ENCODE peak calls at places on chromosomes 11 and 22, in nine cellular contexts. U, I, V, K, E, Z, O, R and W are unnamed samples.

GRCh38 chr11:31841435-31841834 is 30.3 kb upstream of the PAX6 start:
- DNase-seq in E (no peak), Z (no peak), O (no peak), K (no peak), U (no peak), R (no peak), I (no peak), V (no peak), W (no peak)

GRCh38 chr22:44026630-44027511 is 2.8 kb downstream of the PARVB start:
- DNase-seq in Z (no peak), R (no peak), O (peak; percentile 87), E (peak; percentile 9), K (no peak), V (peak; percentile 37), U (peak; percentile 95), I (peak; percentile 63), W (no peak)

GRCh38 chr11:109859325-109859724 is 233.9 kb upstream of the ZC3H12C start:
- DNase-seq in V (no peak), I (peak; percentile 92), U (no peak), E (no peak), O (no peak), Z (peak; percentile 55), K (peak; percentile 76), R (peak; percentile 77), W (no peak)

GRCh38 chr11:12249590-12250260 is 127.6 kb upstream of the PARVA start:
- DNase-seq in I (no peak), U (no peak), K (no peak), R (no peak), Z (no peak), E (peak; percentile 95), O (peak; percentile 59), V (no peak), W (no peak)

GRCh38 chr11:125211191-125211953 is 46.8 kb downstream of the PKNOX2 start:
- DNase-seq in I (peak; percentile 10), R (peak; percentile 36), V (no peak), E (no peak), O (no peak), Z (no peak), U (peak; percentile 51), K (no peak), W (peak; percentile 60)

GRCh38 chr11:2103666-2104523 is 35.3 kb downstream of the IGF2 start:
- DNase-seq in V (no peak), U (peak; percentile 46), R (no peak), K (no peak), I (no peak), O (no peak), Z (no peak), E (no peak), W (no peak)

GRCh38 chr11:120331301-120331966 is 4.8 kb upstream of the ARHGEF12 start:
- DNase-seq in K (peak; percentile 95), Z (peak; percentile 74), O (no peak), I (peak; percentile 91), U (no peak), E (peak; percentile 51), R (peak; percentile 91), V (no peak), W (no peak)

GRCh38 chr11:14300661-14301304 is 58.2 kb downstream of the RRAS2 start:
- DNase-seq in I (peak; percentile 74), K (peak; percentile 80), U (no peak), E (peak; percentile 26), O (peak; percentile 48), R (peak; percentile 72), V (peak; percentile 6), Z (no peak), W (peak; percentile 94)

GRCh38 chr11:14396289-14396688 is 37.3 kb upstream of the RRAS2 start:
- DNase-seq in U (no peak), E (no peak), O (no peak), K (no peak), R (no peak), V (no peak), Z (no peak), I (no peak), W (no peak)

GRCh38 chr11:125448136-125448535 is 47.9 kb downstream of the FEZ1 start:
- DNase-seq in U (no peak), O (no peak), R (peak; percentile 42), K (peak; percentile 64), V (no peak), I (peak; percentile 75), E (no peak), Z (no peak), W (peak; percentile 32)

GRCh38 chr11:102546427-102546826 is 15.9 kb upstream of the MMP7 start:
- DNase-seq in V (no peak), K (no peak), R (peak; percentile 28), U (no peak), O (no peak), E (no peak), Z (no peak), I (no peak), W (no peak)

GRCh38 chr11:119696378-119697157 is 32.4 kb downstream of the NECTIN1 start:
- DNase-seq in V (no peak), Z (no peak), E (no peak), O (peak; percentile 44), K (no peak), I (no peak), R (peak; percentile 99), U (no peak), W (no peak)

GRCh38 chr22:49546811-49547585 is 280.7 kb downstream of the BRD1 start:
- DNase-seq in Z (no peak), U (peak; percentile 64), V (no peak), K (no peak), R (no peak), I (no peak), E (no peak), O (no peak), W (no peak)

GRCh38 chr22:49269371-49269770 is 558.3 kb downstream of the BRD1 start:
- DNase-seq in E (no peak), U (no peak), O (no peak), K (no peak), Z (no peak), V (no peak), R (no peak), I (no peak), W (peak; percentile 57)

GRCh38 chr22:23036684-23037428 is 33.5 kb upstream of the GNAZ start:
- DNase-seq in E (no peak), U (no peak), V (no peak), R (peak; percentile 22), O (no peak), Z (no peak), I (peak; percentile 41), K (peak; percentile 74), W (no peak)

GRCh38 chr22:17744430-17744829 is 29.8 kb downstream of the BID start:
- DNase-seq in O (no peak), I (no peak), U (peak; percentile 49), V (no peak), E (no peak), R (no peak), Z (no peak), K (no peak), W (no peak)

GRCh38 chr22:17749605-17750395 is 24.5 kb downstream of the BID start:
- DNase-seq in O (no peak), U (no peak), I (no peak), R (no peak), Z (no peak), K (no peak), V (no peak), E (no peak), W (no peak)

GRCh38 chr22:17751596-17751995 is 22.7 kb downstream of the BID start:
- DNase-seq in V (no peak), U (no peak), O (no peak), R (no peak), E (no peak), Z (no peak), K (no peak), I (no peak), W (no peak)

GRCh38 chr22:17746916-17747315 is 27.4 kb downstream of the BID start:
- DNase-seq in E (no peak), R (no peak), K (no peak), V (no peak), I (no peak), O (no peak), U (peak; percentile 62), Z (no peak), W (no peak)

GRCh38 chr22:17748555-17749353 is 25.5 kb downstream of the BID start:
- DNase-seq in O (no peak), K (no peak), U (peak; percentile 71), I (no peak), E (no peak), Z (no peak), V (no peak), R (no peak), W (peak; percentile 84)
- H3K36me3 ChIP-seq in O (no peaks in the 10 kb centered on the region), K (no peaks in the 10 kb centered on the region), U (peaks cover 20% of the 10 kb centered on the region), I (no peaks in the 10 kb centered on the region), E (no peaks in the 10 kb centered on the region), Z (no peaks in the 10 kb centered on the region), V (no peaks in the 10 kb centered on the region), R (no peaks in the 10 kb centered on the region), W (no peaks in the 10 kb centered on the region)

DNA sequence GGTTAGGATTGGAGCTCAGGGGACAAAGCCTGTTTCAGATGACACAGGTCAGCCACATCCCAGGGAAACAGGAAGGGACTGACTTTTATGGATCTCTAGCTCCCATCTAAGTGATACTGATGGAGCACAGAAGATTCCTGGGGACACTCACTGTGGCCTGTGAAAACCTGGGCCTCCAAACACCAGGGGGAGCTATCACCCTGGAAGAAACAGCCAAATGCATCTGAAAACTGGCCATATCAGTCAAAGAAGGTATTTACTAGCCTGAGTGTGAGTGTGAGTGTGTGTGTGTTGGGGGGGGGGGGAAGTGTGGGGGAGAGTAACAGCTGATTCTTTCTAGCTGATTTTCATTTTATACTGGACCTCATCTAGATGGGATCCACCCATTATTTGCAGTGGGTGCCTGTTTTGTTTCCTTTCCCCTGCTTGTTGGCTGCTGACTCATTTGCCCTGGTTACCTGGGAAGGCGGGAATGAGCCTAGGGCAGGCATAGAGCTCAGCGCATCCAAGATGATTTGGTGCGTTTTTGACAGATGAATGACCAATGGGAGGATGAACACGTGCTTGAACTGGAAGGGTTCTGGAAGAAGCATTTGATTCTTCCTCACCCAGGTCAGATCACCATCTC is 284.0 kb downstream of the KIRREL3 start:
- DNase-seq in I (peak; percentile 43), Z (no peak), U (no peak), O (peak; percentile 55), R (no peak), V (no peak), E (peak; percentile 23), K (peak; percentile 48), W (peak; percentile 80)
- H3K36me3 ChIP-seq in I (no peaks in the 10 kb centered on the region), Z (no peaks in the 10 kb centered on the region), U (no peaks in the 10 kb centered on the region), O (no peaks in the 10 kb centered on the region), R (no peaks in the 10 kb centered on the region), V (no peaks in the 10 kb centered on the region), E (no peaks in the 10 kb centered on the region), K (no peaks in the 10 kb centered on the region), W (no peaks in the 10 kb centered on the region)

GRCh38 chr11:94151903-94152677 is 23.4 kb downstream of the PANX1 start:
- DNase-seq in Z (peak; percentile 67), V (peak; percentile 40), E (no peak), R (peak; percentile 94), U (no peak), I (peak; percentile 91), O (no peak), K (peak; percentile 96), W (peak; percentile 88)
- H3K36me3 ChIP-seq in Z (peaks cover 1% of the 10 kb centered on the region), V (no peaks in the 10 kb centered on the region), E (no peaks in the 10 kb centered on the region), R (peaks cover 3% of the 10 kb centered on the region), U (no peaks in the 10 kb centered on the region), I (peaks cover 9% of the 10 kb centered on the region), O (no peaks in the 10 kb centered on the region), K (peaks cover 18% of the 10 kb centered on the region), W (no peaks in the 10 kb centered on the region)

DNA sequence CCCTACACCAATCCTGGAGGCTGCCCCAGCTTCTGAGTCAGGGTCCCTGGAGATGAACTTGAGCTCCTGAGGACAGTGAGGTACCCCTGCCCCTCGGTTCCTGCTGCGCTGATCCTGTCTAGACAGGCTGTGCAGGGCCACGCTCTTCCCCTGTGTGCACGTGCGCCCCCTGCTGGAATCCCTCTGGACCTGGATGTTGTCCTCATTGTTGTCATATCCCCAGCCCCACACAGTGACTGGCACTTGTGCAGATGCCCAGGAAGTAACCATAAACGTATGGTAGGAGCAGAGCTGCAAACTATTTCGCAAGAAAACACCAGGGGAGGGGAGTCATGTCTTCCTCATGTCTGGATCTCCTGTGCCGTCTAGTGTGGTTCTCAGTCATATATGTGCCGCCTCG is 114.7 kb downstream of the CRYBB2 start:
- DNase-seq in E (peak; percentile 39), I (peak; percentile 16), O (peak; percentile 64), V (no peak), K (peak; percentile 22), Z (no peak), U (no peak), R (peak; percentile 13), W (peak; percentile 74)
- H3K36me3 ChIP-seq in E (no peaks in the 10 kb centered on the region), I (no peaks in the 10 kb centered on the region), O (no peaks in the 10 kb centered on the region), V (no peaks in the 10 kb centered on the region), K (no peaks in the 10 kb centered on the region), Z (no peaks in the 10 kb centered on the region), U (no peaks in the 10 kb centered on the region), R (no peaks in the 10 kb centered on the region), W (no peaks in the 10 kb centered on the region)